ENCODE peak calls at places on chromosomes 5 and 9, in eight cellular contexts. One of them, this sample, is unnamed.

GRCh38 chr9:8649157-8649556 is 849.6 kb upstream of the DMAC1 start:
- DNase-seq in mammary epithelial cell: no peak
- DNase-seq in astrocyte: peak; percentile 77
- DNase-seq in mesendoderm: no peak
- DNase-seq in IMR-90: no peak
- DNase-seq in PC-9: no peak
- DNase-seq in MM.1S: no peak
- DNase-seq in mesenchymal stem cell: peak; percentile 18
- DNase-seq in this sample: peak; percentile 19

GRCh38 chr9:20646656-20647055 is 24.4 kb upstream of the MLLT3 start:
- DNase-seq in mammary epithelial cell: no peak
- DNase-seq in astrocyte: no peak
- DNase-seq in mesendoderm: no peak
- DNase-seq in IMR-90: no peak
- DNase-seq in PC-9: no peak
- DNase-seq in MM.1S: no peak
- DNase-seq in mesenchymal stem cell: no peak
- DNase-seq in this sample: no peak

GRCh38 chr9:112184946-112185345 is 9.8 kb upstream of the SUSD1 start:
- DNase-seq in mammary epithelial cell: no peak
- DNase-seq in astrocyte: no peak
- DNase-seq in mesendoderm: no peak
- DNase-seq in IMR-90: no peak
- DNase-seq in PC-9: no peak
- DNase-seq in MM.1S: no peak
- DNase-seq in mesenchymal stem cell: no peak
- DNase-seq in this sample: no peak

GRCh38 chr5:140131967-140132409 is 6.3 kb downstream of the IGIP start:
- DNase-seq in mammary epithelial cell: peak; percentile 91
- DNase-seq in astrocyte: peak; percentile 96
- DNase-seq in mesendoderm: no peak
- DNase-seq in IMR-90: peak; percentile 97
- DNase-seq in PC-9: peak; percentile 40
- DNase-seq in MM.1S: no peak
- DNase-seq in mesenchymal stem cell: peak; percentile 64
- DNase-seq in this sample: no peak

GRCh38 chr5:87020099-87020934 is 247.4 kb upstream of the RASA1 start:
- DNase-seq in mammary epithelial cell: peak; percentile 13
- DNase-seq in astrocyte: no peak
- DNase-seq in mesendoderm: peak; percentile 50
- DNase-seq in IMR-90: peak; percentile 16
- DNase-seq in PC-9: peak; percentile 75
- DNase-seq in MM.1S: peak; percentile 94
- DNase-seq in mesenchymal stem cell: peak; percentile 32
- DNase-seq in this sample: peak; percentile 47

GRCh38 chr9:38117646-38118045 is 48.6 kb upstream of the SHB start:
- DNase-seq in mammary epithelial cell: no peak
- DNase-seq in astrocyte: no peak
- DNase-seq in mesendoderm: no peak
- DNase-seq in IMR-90: no peak
- DNase-seq in PC-9: no peak
- DNase-seq in MM.1S: no peak
- DNase-seq in mesenchymal stem cell: no peak
- DNase-seq in this sample: no peak

GRCh38 chr9:374726-375125 is 160.1 kb downstream of the DOCK8 start:
- DNase-seq in mammary epithelial cell: no peak
- DNase-seq in astrocyte: no peak
- DNase-seq in mesendoderm: no peak
- DNase-seq in IMR-90: no peak
- DNase-seq in PC-9: no peak
- DNase-seq in MM.1S: no peak
- DNase-seq in mesenchymal stem cell: no peak
- DNase-seq in this sample: no peak

GRCh38 chr5:101878190-101878589 is 417.9 kb downstream of the SLCO4C1 start:
- DNase-seq in mammary epithelial cell: no peak
- DNase-seq in astrocyte: no peak
- DNase-seq in mesendoderm: no peak
- DNase-seq in IMR-90: no peak
- DNase-seq in PC-9: no peak
- DNase-seq in MM.1S: no peak
- DNase-seq in mesenchymal stem cell: no peak
- DNase-seq in this sample: no peak

GRCh38 chr9:21746550-21746949 is 55.9 kb upstream of the MTAP start:
- DNase-seq in mammary epithelial cell: no peak
- DNase-seq in astrocyte: no peak
- DNase-seq in mesendoderm: no peak
- DNase-seq in IMR-90: no peak
- DNase-seq in PC-9: no peak
- DNase-seq in MM.1S: no peak
- DNase-seq in mesenchymal stem cell: no peak
- DNase-seq in this sample: no peak

GRCh38 chr9:128055222-128056040 is 11.7 kb downstream of the NAIF1 start:
- DNase-seq in mammary epithelial cell: no peak
- DNase-seq in astrocyte: no peak
- DNase-seq in mesendoderm: peak; percentile 57
- DNase-seq in IMR-90: no peak
- DNase-seq in PC-9: no peak
- DNase-seq in MM.1S: no peak
- DNase-seq in mesenchymal stem cell: peak; percentile 42
- DNase-seq in this sample: no peak

GRCh38 chr9:629136-629535 is 212.4 kb upstream of the DMRT1 start:
- DNase-seq in mammary epithelial cell: no peak
- DNase-seq in astrocyte: no peak
- DNase-seq in mesendoderm: no peak
- DNase-seq in IMR-90: peak; percentile 11
- DNase-seq in PC-9: no peak
- DNase-seq in MM.1S: peak; percentile 88
- DNase-seq in mesenchymal stem cell: no peak
- DNase-seq in this sample: no peak

GRCh38 chr9:18890372-18890771 is 142.6 kb downstream of the SAXO1 start:
- DNase-seq in mammary epithelial cell: peak; percentile 46
- DNase-seq in astrocyte: peak; percentile 76
- DNase-seq in mesendoderm: no peak
- DNase-seq in IMR-90: peak; percentile 41
- DNase-seq in PC-9: no peak
- DNase-seq in MM.1S: no peak
- DNase-seq in mesenchymal stem cell: no peak
- DNase-seq in this sample: peak; percentile 48

GRCh38 chr5:135141303-135142268 is 107.6 kb upstream of the PITX1 start:
- DNase-seq in mammary epithelial cell: peak; percentile 51
- DNase-seq in astrocyte: peak; percentile 22
- DNase-seq in mesendoderm: no peak
- DNase-seq in IMR-90: peak; percentile 33
- DNase-seq in PC-9: peak; percentile 69
- DNase-seq in MM.1S: no peak
- DNase-seq in mesenchymal stem cell: peak; percentile 28
- DNase-seq in this sample: no peak

GRCh38 chr5:132475531-132475930 is 15.0 kb downstream of the IRF1 start:
- DNase-seq in mammary epithelial cell: no peak
- DNase-seq in astrocyte: no peak
- DNase-seq in mesendoderm: no peak
- DNase-seq in IMR-90: no peak
- DNase-seq in PC-9: no peak
- DNase-seq in MM.1S: no peak
- DNase-seq in mesenchymal stem cell: peak; percentile 41
- DNase-seq in this sample: no peak

GRCh38 chr9:88534456-88535225 is at the start of gene NXNL2:
- DNase-seq in mammary epithelial cell: peak; percentile 56
- DNase-seq in astrocyte: peak; percentile 73
- DNase-seq in mesendoderm: peak; percentile 86
- DNase-seq in IMR-90: peak; percentile 82
- DNase-seq in PC-9: peak; percentile 90
- DNase-seq in MM.1S: no peak
- DNase-seq in mesenchymal stem cell: peak; percentile 91
- DNase-seq in this sample: no peak

GRCh38 chr9:88533951-88534455 is 975 bp upstream of the NXNL2 start:
- DNase-seq in mammary epithelial cell: no peak
- DNase-seq in astrocyte: peak; percentile 55
- DNase-seq in mesendoderm: peak; percentile 69
- DNase-seq in IMR-90: peak; percentile 57
- DNase-seq in PC-9: peak; percentile 72
- DNase-seq in MM.1S: no peak
- DNase-seq in mesenchymal stem cell: peak; percentile 74
- DNase-seq in this sample: no peak

GRCh38 chr9:88530051-88530450 is 4.9 kb upstream of the NXNL2 start:
- DNase-seq in mammary epithelial cell: no peak
- DNase-seq in astrocyte: peak; percentile 90
- DNase-seq in mesendoderm: no peak
- DNase-seq in IMR-90: peak; percentile 78
- DNase-seq in PC-9: peak; percentile 19
- DNase-seq in MM.1S: no peak
- DNase-seq in mesenchymal stem cell: peak; percentile 73
- DNase-seq in this sample: no peak

GRCh38 chr9:88531920-88532319 is 3.1 kb upstream of the NXNL2 start:
- DNase-seq in mammary epithelial cell: no peak
- DNase-seq in astrocyte: peak; percentile 34
- DNase-seq in mesendoderm: peak; percentile 54
- DNase-seq in IMR-90: no peak
- DNase-seq in PC-9: no peak
- DNase-seq in MM.1S: no peak
- DNase-seq in mesenchymal stem cell: no peak
- DNase-seq in this sample: no peak

DNA sequence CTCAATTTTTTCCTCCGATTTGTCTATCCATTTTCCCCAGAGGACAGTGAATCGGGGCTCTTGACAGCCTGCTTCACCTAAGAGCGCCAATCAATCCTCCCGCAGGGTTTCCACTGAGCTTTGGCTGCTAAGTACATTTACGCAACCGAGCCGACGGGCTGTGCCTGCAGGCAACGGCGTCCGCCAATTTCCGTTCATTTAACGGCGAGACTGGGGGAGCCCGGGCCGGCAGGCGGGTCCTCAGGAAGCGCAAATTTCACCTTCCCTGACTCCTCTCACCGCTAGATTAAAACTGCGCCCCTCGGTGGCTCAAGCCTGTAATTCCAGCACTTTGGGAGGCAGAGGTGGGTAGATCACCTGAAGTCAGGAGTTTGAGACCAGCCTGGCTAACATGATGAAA is 2.7 kb upstream of the NXNL2 start:
- DNase-seq in mammary epithelial cell: no peak
- DNase-seq in astrocyte: peak; percentile 44
- DNase-seq in mesendoderm: peak; percentile 92
- DNase-seq in IMR-90: peak; percentile 46
- DNase-seq in PC-9: peak; percentile 50
- DNase-seq in MM.1S: no peak
- DNase-seq in mesenchymal stem cell: peak; percentile 85
- DNase-seq in this sample: no peak
- H3K4me2 ChIP-seq in mammary epithelial cell: no peak overlapping the region
- H3K4me2 ChIP-seq in astrocyte: peak overlapping the region; percentile 89
- H3K4me2 ChIP-seq in mesendoderm: peak overlapping the region; percentile 35
- H3K4me2 ChIP-seq in IMR-90: peak overlapping the region; percentile 64
- H3K4me2 ChIP-seq in PC-9: no peak overlapping the region
- H3K4me2 ChIP-seq in MM.1S: no peak overlapping the region
- H3K4me2 ChIP-seq in mesenchymal stem cell: peak overlapping the region; percentile 26
- H3K4me2 ChIP-seq in this sample: no peak overlapping the region

DNA sequence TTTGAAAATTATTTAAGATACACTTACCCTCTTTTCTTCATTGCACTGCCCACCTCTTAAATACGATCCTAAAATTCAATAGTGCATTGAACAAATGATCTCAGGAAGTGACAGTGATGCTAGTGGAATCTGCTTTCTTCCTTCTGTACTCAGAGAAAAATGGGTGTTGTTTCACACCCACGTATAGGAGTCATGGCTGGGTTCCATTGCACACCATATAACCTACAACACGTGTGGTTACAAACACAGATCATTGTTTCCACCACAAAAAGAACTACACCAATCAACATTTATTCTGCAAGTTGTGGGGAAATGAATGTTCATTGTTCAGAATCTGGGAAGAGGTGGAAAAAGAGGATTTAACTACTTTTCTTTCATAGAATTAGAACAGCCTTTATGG is 275.9 kb downstream of the MAN2A1 start:
- DNase-seq in mammary epithelial cell: no peak
- DNase-seq in astrocyte: no peak
- DNase-seq in mesendoderm: no peak
- DNase-seq in IMR-90: no peak
- DNase-seq in PC-9: no peak
- DNase-seq in MM.1S: no peak
- DNase-seq in mesenchymal stem cell: no peak
- DNase-seq in this sample: no peak
- H3K4me2 ChIP-seq in mammary epithelial cell: no peak overlapping the region
- H3K4me2 ChIP-seq in astrocyte: no peak overlapping the region
- H3K4me2 ChIP-seq in mesendoderm: no peak overlapping the region
- H3K4me2 ChIP-seq in IMR-90: no peak overlapping the region
- H3K4me2 ChIP-seq in PC-9: no peak overlapping the region
- H3K4me2 ChIP-seq in MM.1S: no peak overlapping the region
- H3K4me2 ChIP-seq in mesenchymal stem cell: no peak overlapping the region
- H3K4me2 ChIP-seq in this sample: no peak overlapping the region

GRCh38 chr5:17694922-17695321 is 60.7 kb downstream of the TAF11L14 start:
- DNase-seq in mammary epithelial cell: peak; percentile 64
- DNase-seq in astrocyte: no peak
- DNase-seq in mesendoderm: no peak
- DNase-seq in IMR-90: no peak
- DNase-seq in PC-9: no peak
- DNase-seq in MM.1S: no peak
- DNase-seq in mesenchymal stem cell: no peak
- DNase-seq in this sample: no peak
- H3K4me2 ChIP-seq in mammary epithelial cell: peak overlapping the region; percentile 66
- H3K4me2 ChIP-seq in astrocyte: no peak overlapping the region
- H3K4me2 ChIP-seq in mesendoderm: no peak overlapping the region
- H3K4me2 ChIP-seq in IMR-90: no peak overlapping the region
- H3K4me2 ChIP-seq in PC-9: peak overlapping the region; percentile 13
- H3K4me2 ChIP-seq in MM.1S: no peak overlapping the region
- H3K4me2 ChIP-seq in mesenchymal stem cell: no peak overlapping the region
- H3K4me2 ChIP-seq in this sample: no peak overlapping the region

GRCh38 chr5:180621311-180621710 is 28.1 kb downstream of the FLT4 start:
- DNase-seq in mammary epithelial cell: no peak
- DNase-seq in astrocyte: no peak
- DNase-seq in mesendoderm: no peak
- DNase-seq in IMR-90: no peak
- DNase-seq in PC-9: no peak
- DNase-seq in MM.1S: no peak
- DNase-seq in mesenchymal stem cell: no peak
- DNase-seq in this sample: no peak

GRCh38 chr5:180619563-180619915 is 28.2 kb upstream of the SCGB3A1 start:
- DNase-seq in mammary epithelial cell: no peak
- DNase-seq in astrocyte: no peak
- DNase-seq in mesendoderm: no peak
- DNase-seq in IMR-90: no peak
- DNase-seq in PC-9: no peak
- DNase-seq in MM.1S: no peak
- DNase-seq in mesenchymal stem cell: no peak
- DNase-seq in this sample: no peak

GRCh38 chr5:180618830-180619562 is 27.7 kb upstream of the SCGB3A1 start:
- DNase-seq in mammary epithelial cell: peak; percentile 28
- DNase-seq in astrocyte: peak; percentile 56
- DNase-seq in mesendoderm: peak; percentile 81
- DNase-seq in IMR-90: peak; percentile 47
- DNase-seq in PC-9: no peak
- DNase-seq in MM.1S: no peak
- DNase-seq in mesenchymal stem cell: peak; percentile 48
- DNase-seq in this sample: no peak

GRCh38 chr5:180620014-180620413 is 28.7 kb upstream of the SCGB3A1 start:
- DNase-seq in mammary epithelial cell: no peak
- DNase-seq in astrocyte: no peak
- DNase-seq in mesendoderm: no peak
- DNase-seq in IMR-90: no peak
- DNase-seq in PC-9: no peak
- DNase-seq in MM.1S: no peak
- DNase-seq in mesenchymal stem cell: no peak
- DNase-seq in this sample: no peak

DNA sequence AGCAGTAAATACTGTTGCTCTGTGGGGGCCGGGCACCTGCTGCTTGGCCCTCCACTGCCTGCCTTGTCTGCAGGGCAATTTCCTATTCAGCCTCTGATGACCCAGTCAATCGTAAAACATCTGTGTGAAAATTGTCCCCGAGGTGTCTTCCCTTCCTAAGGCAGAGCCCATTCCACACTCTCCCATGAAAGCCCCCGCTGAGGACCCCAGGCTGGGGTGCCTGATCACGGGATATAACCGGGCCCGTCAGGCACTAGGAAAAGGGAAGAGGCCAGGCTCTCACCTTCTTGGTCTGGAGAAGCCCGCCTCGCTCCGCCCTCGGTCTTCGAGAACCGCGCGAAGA is 27.2 kb upstream of the SCGB3A1 start:
- DNase-seq in mammary epithelial cell: no peak
- DNase-seq in astrocyte: no peak
- DNase-seq in mesendoderm: no peak
- DNase-seq in IMR-90: no peak
- DNase-seq in PC-9: no peak
- DNase-seq in MM.1S: no peak
- DNase-seq in mesenchymal stem cell: no peak
- DNase-seq in this sample: no peak
- H3K4me2 ChIP-seq in mammary epithelial cell: peak overlapping the region; percentile 64
- H3K4me2 ChIP-seq in astrocyte: peak overlapping the region; percentile 86
- H3K4me2 ChIP-seq in mesendoderm: peak overlapping the region; percentile 21
- H3K4me2 ChIP-seq in IMR-90: peak overlapping the region; percentile 77
- H3K4me2 ChIP-seq in PC-9: no peak overlapping the region
- H3K4me2 ChIP-seq in MM.1S: no peak overlapping the region
- H3K4me2 ChIP-seq in mesenchymal stem cell: peak overlapping the region; percentile 91
- H3K4me2 ChIP-seq in this sample: no peak overlapping the region